ENCODE peak calls at places on chromosomes 11 and 22, in eight cellular contexts. One of them, this sample, is unnamed.

GRCh38 chr11:7186190-7186589 is 65.5 kb upstream of the SYT9 start:
- DNase-seq in hypothalamus: no peak
- DNase-seq in GM13976: no peak
- DNase-seq in frontal cortex: no peak
- DNase-seq in GM19239: no peak
- DNase-seq in brain microvascular endothelial cell: peak
- DNase-seq in AML-193: no peak
- DNase-seq in astrocyte of the spinal cord: peak
- DNase-seq in this sample: no peak

GRCh38 chr22:40953446-40953845 is 2.3 kb downstream of the RBX1 start:
- DNase-seq in hypothalamus: no peak
- DNase-seq in GM13976: no peak
- DNase-seq in frontal cortex: no peak
- DNase-seq in GM19239: no peak
- DNase-seq in brain microvascular endothelial cell: no peak
- DNase-seq in AML-193: no peak
- DNase-seq in astrocyte of the spinal cord: no peak
- DNase-seq in this sample: no peak

GRCh38 chr11:892106-892505 is 18.5 kb downstream of the CHID1 start:
- DNase-seq in hypothalamus: no peak
- DNase-seq in GM13976: no peak
- DNase-seq in frontal cortex: no peak
- DNase-seq in GM19239: no peak
- DNase-seq in brain microvascular endothelial cell: no peak
- DNase-seq in AML-193: no peak
- DNase-seq in astrocyte of the spinal cord: no peak
- DNase-seq in this sample: no peak

GRCh38 chr11:101126551-101127347 is 2.9 kb downstream of the PGR start:
- DNase-seq in hypothalamus: no peak
- DNase-seq in GM13976: no peak
- DNase-seq in frontal cortex: no peak
- DNase-seq in GM19239: no peak
- DNase-seq in brain microvascular endothelial cell: no peak
- DNase-seq in AML-193: no peak
- DNase-seq in astrocyte of the spinal cord: peak
- DNase-seq in this sample: no peak

GRCh38 chr11:95299078-95299611 is 68.1 kb upstream of the SESN3 start:
- DNase-seq in hypothalamus: no peak
- DNase-seq in GM13976: no peak
- DNase-seq in frontal cortex: no peak
- DNase-seq in GM19239: no peak
- DNase-seq in brain microvascular endothelial cell: no peak
- DNase-seq in AML-193: no peak
- DNase-seq in astrocyte of the spinal cord: peak
- DNase-seq in this sample: no peak

GRCh38 chr11:114273890-114274635 is 22.1 kb upstream of the NNMT start:
- DNase-seq in hypothalamus: no peak
- DNase-seq in GM13976: no peak
- DNase-seq in frontal cortex: no peak
- DNase-seq in GM19239: no peak
- DNase-seq in brain microvascular endothelial cell: no peak
- DNase-seq in AML-193: no peak
- DNase-seq in astrocyte of the spinal cord: no peak
- DNase-seq in this sample: no peak

GRCh38 chr11:65366340-65366773 is 11.8 kb downstream of the TIGD3 start:
- DNase-seq in hypothalamus: no peak
- DNase-seq in GM13976: peak
- DNase-seq in frontal cortex: peak
- DNase-seq in GM19239: peak
- DNase-seq in brain microvascular endothelial cell: peak
- DNase-seq in AML-193: peak
- DNase-seq in astrocyte of the spinal cord: peak
- DNase-seq in this sample: peak

GRCh38 chr11:103988595-103988969 is 47.9 kb upstream of the DDI1 start:
- DNase-seq in hypothalamus: no peak
- DNase-seq in GM13976: no peak
- DNase-seq in frontal cortex: no peak
- DNase-seq in GM19239: no peak
- DNase-seq in brain microvascular endothelial cell: peak
- DNase-seq in AML-193: no peak
- DNase-seq in astrocyte of the spinal cord: peak
- DNase-seq in this sample: no peak

GRCh38 chr11:46903846-46904245 is 14.5 kb downstream of the LRP4 start:
- DNase-seq in hypothalamus: peak
- DNase-seq in GM13976: no peak
- DNase-seq in frontal cortex: peak
- DNase-seq in GM19239: no peak
- DNase-seq in brain microvascular endothelial cell: no peak
- DNase-seq in AML-193: no peak
- DNase-seq in astrocyte of the spinal cord: peak
- DNase-seq in this sample: peak

GRCh38 chr11:29006668-29007067 is 898.5 kb downstream of the METTL15 start:
- DNase-seq in hypothalamus: no peak
- DNase-seq in GM13976: no peak
- DNase-seq in frontal cortex: no peak
- DNase-seq in GM19239: no peak
- DNase-seq in brain microvascular endothelial cell: no peak
- DNase-seq in AML-193: no peak
- DNase-seq in astrocyte of the spinal cord: no peak
- DNase-seq in this sample: no peak

GRCh38 chr11:116890193-116890592 is 52.8 kb upstream of the APOA1 start:
- DNase-seq in hypothalamus: no peak
- DNase-seq in GM13976: no peak
- DNase-seq in frontal cortex: no peak
- DNase-seq in GM19239: peak
- DNase-seq in brain microvascular endothelial cell: no peak
- DNase-seq in AML-193: no peak
- DNase-seq in astrocyte of the spinal cord: no peak
- DNase-seq in this sample: no peak

GRCh38 chr11:104918113-104918824 is 20.0 kb upstream of the CASP12 start:
- DNase-seq in hypothalamus: no peak
- DNase-seq in GM13976: no peak
- DNase-seq in frontal cortex: no peak
- DNase-seq in GM19239: no peak
- DNase-seq in brain microvascular endothelial cell: peak
- DNase-seq in AML-193: no peak
- DNase-seq in astrocyte of the spinal cord: peak
- DNase-seq in this sample: no peak

GRCh38 chr11:123544631-123545375 is 109.6 kb downstream of the SCN3B start:
- DNase-seq in hypothalamus: peak
- DNase-seq in GM13976: no peak
- DNase-seq in frontal cortex: no peak
- DNase-seq in GM19239: no peak
- DNase-seq in brain microvascular endothelial cell: no peak
- DNase-seq in AML-193: no peak
- DNase-seq in astrocyte of the spinal cord: no peak
- DNase-seq in this sample: peak

GRCh38 chr11:20353829-20354434 is 9.6 kb upstream of the HTATIP2 start:
- DNase-seq in hypothalamus: peak
- DNase-seq in GM13976: peak
- DNase-seq in frontal cortex: peak
- DNase-seq in GM19239: no peak
- DNase-seq in brain microvascular endothelial cell: peak
- DNase-seq in AML-193: no peak
- DNase-seq in astrocyte of the spinal cord: peak
- DNase-seq in this sample: no peak

GRCh38 chr11:19660076-19660475 is 52.6 kb upstream of the NAV2 start:
- DNase-seq in hypothalamus: no peak
- DNase-seq in GM13976: peak
- DNase-seq in frontal cortex: no peak
- DNase-seq in GM19239: peak
- DNase-seq in brain microvascular endothelial cell: peak
- DNase-seq in AML-193: no peak
- DNase-seq in astrocyte of the spinal cord: peak
- DNase-seq in this sample: no peak

GRCh38 chr22:24977370-24978230 is 25.1 kb downstream of the KIAA1671 start:
- DNase-seq in hypothalamus: no peak
- DNase-seq in GM13976: no peak
- DNase-seq in frontal cortex: no peak
- DNase-seq in GM19239: no peak
- DNase-seq in brain microvascular endothelial cell: no peak
- DNase-seq in AML-193: no peak
- DNase-seq in astrocyte of the spinal cord: peak
- DNase-seq in this sample: no peak

GRCh38 chr22:48675141-48675827 is 1152.4 kb downstream of the BRD1 start:
- DNase-seq in hypothalamus: no peak
- DNase-seq in GM13976: no peak
- DNase-seq in frontal cortex: no peak
- DNase-seq in GM19239: no peak
- DNase-seq in brain microvascular endothelial cell: no peak
- DNase-seq in AML-193: no peak
- DNase-seq in astrocyte of the spinal cord: no peak
- DNase-seq in this sample: no peak